ENCODE peak calls at places on chromosome 16, in four cellular contexts. One of them, this sample, is unnamed.

GRCh38 chr16:83989300-83989699 is 21.3 kb downstream of the NECAB2 start:
- DNase-seq in heart left ventricle: no peak
- DNase-seq in CD4-positive, alpha-beta memory T cell: no peak
- DNase-seq in naive thymus-derived CD8-positive, alpha-beta T cell: no peak
- DNase-seq in this sample: no peak

GRCh38 chr16:10964891-10965326 is 20.5 kb downstream of the CLEC16A start:
- DNase-seq in heart left ventricle: no peak
- DNase-seq in CD4-positive, alpha-beta memory T cell: peak
- DNase-seq in naive thymus-derived CD8-positive, alpha-beta T cell: no peak
- DNase-seq in this sample: no peak

GRCh38 chr16:88619859-88620655 is 18.3 kb upstream of the IL17C start:
- DNase-seq in heart left ventricle: no peak
- DNase-seq in CD4-positive, alpha-beta memory T cell: peak
- DNase-seq in naive thymus-derived CD8-positive, alpha-beta T cell: peak
- DNase-seq in this sample: no peak

GRCh38 chr16:70465999-70466811 is 11.8 kb downstream of the FCSK start:
- DNase-seq in heart left ventricle: no peak
- DNase-seq in CD4-positive, alpha-beta memory T cell: no peak
- DNase-seq in naive thymus-derived CD8-positive, alpha-beta T cell: no peak
- DNase-seq in this sample: no peak

GRCh38 chr16:88815901-88816589 is 4.3 kb upstream of the APRT start:
- DNase-seq in heart left ventricle: no peak
- DNase-seq in CD4-positive, alpha-beta memory T cell: no peak
- DNase-seq in naive thymus-derived CD8-positive, alpha-beta T cell: peak
- DNase-seq in this sample: peak

GRCh38 chr16:30143347-30143702 is 20.3 kb upstream of the MAPK3 start:
- DNase-seq in heart left ventricle: no peak
- DNase-seq in CD4-positive, alpha-beta memory T cell: no peak
- DNase-seq in naive thymus-derived CD8-positive, alpha-beta T cell: no peak
- DNase-seq in this sample: no peak

GRCh38 chr16:80954985-80955384 is 51.7 kb downstream of the CMC2 start:
- DNase-seq in heart left ventricle: no peak
- DNase-seq in CD4-positive, alpha-beta memory T cell: no peak
- DNase-seq in naive thymus-derived CD8-positive, alpha-beta T cell: no peak
- DNase-seq in this sample: no peak

GRCh38 chr16:3980311-3981111 is 100.0 kb upstream of the CREBBP start:
- DNase-seq in heart left ventricle: no peak
- DNase-seq in CD4-positive, alpha-beta memory T cell: no peak
- DNase-seq in naive thymus-derived CD8-positive, alpha-beta T cell: no peak
- DNase-seq in this sample: peak

GRCh38 chr16:12420661-12421209 is 383.0 kb downstream of the CPPED1 start:
- DNase-seq in heart left ventricle: no peak
- DNase-seq in CD4-positive, alpha-beta memory T cell: no peak
- DNase-seq in naive thymus-derived CD8-positive, alpha-beta T cell: no peak
- DNase-seq in this sample: no peak

GRCh38 chr16:10494343-10495030 is 85.9 kb downstream of the EMP2 start:
- DNase-seq in heart left ventricle: no peak
- DNase-seq in CD4-positive, alpha-beta memory T cell: no peak
- DNase-seq in naive thymus-derived CD8-positive, alpha-beta T cell: no peak
- DNase-seq in this sample: no peak

GRCh38 chr16:28572659-28573510 is 19.2 kb downstream of the SGF29 start:
- DNase-seq in heart left ventricle: peak
- DNase-seq in CD4-positive, alpha-beta memory T cell: no peak
- DNase-seq in naive thymus-derived CD8-positive, alpha-beta T cell: no peak
- DNase-seq in this sample: peak

GRCh38 chr16:15055141-15056053 is 477 bp downstream of the NTAN1 start:
- DNase-seq in heart left ventricle: peak
- DNase-seq in CD4-positive, alpha-beta memory T cell: peak
- DNase-seq in naive thymus-derived CD8-positive, alpha-beta T cell: no peak
- DNase-seq in this sample: peak

GRCh38 chr16:84555418-84556196 is 51.1 kb upstream of the MEAK7 start:
- DNase-seq in heart left ventricle: no peak
- DNase-seq in CD4-positive, alpha-beta memory T cell: no peak
- DNase-seq in naive thymus-derived CD8-positive, alpha-beta T cell: no peak
- DNase-seq in this sample: peak

GRCh38 chr16:1157639-1158455 is 4.9 kb downstream of the CACNA1H start:
- DNase-seq in heart left ventricle: peak
- DNase-seq in CD4-positive, alpha-beta memory T cell: no peak
- DNase-seq in naive thymus-derived CD8-positive, alpha-beta T cell: no peak
- DNase-seq in this sample: no peak

GRCh38 chr16:14963281-14964173 is 11.3 kb upstream of the PDXDC1 start:
- DNase-seq in heart left ventricle: no peak
- DNase-seq in CD4-positive, alpha-beta memory T cell: no peak
- DNase-seq in naive thymus-derived CD8-positive, alpha-beta T cell: no peak
- DNase-seq in this sample: no peak